ENCODE peak calls at places on chromosome 10, in eight cellular contexts. J is hepatocyte, A is ovary, C is tibial artery, B is brain microvascular endothelial cell, W is iPS DF 6.9, V is uterus, H is right cardiac atrium. O is an unnamed sample.

GRCh38 chr10:29807407-29807806 is 172.6 kb upstream of the SVIL start:
- DNase-seq in C (no peak), H (no peak), V (no peak), W (no peak), J (no peak), A (no peak), B (peak; percentile 59), O (no peak)

GRCh38 chr10:112071596-112072133 is 111.9 kb downstream of the GPAM start:
- DNase-seq in A (no peak), J (no peak), W (no peak), V (no peak), H (no peak), C (no peak), B (no peak), O (no peak)

GRCh38 chr10:22988581-22989360 is 60.9 kb downstream of the ARMC3 start:
- DNase-seq in H (peak; percentile 22), J (peak; percentile 78), B (peak; percentile 32), A (peak; percentile 38), V (peak; percentile 64), W (peak; percentile 20), C (peak; percentile 68), O (peak; percentile 58)

GRCh38 chr10:66180651-66181318 is 745.1 kb upstream of the LRRTM3 start:
- DNase-seq in A (no peak), V (no peak), J (peak; percentile 78), B (peak; percentile 45), W (peak; percentile 37), H (no peak), C (no peak), O (no peak)

GRCh38 chr10:75530337-75530736 is 98.9 kb downstream of the LRMDA start:
- DNase-seq in W (no peak), B (no peak), J (no peak), H (no peak), A (no peak), C (no peak), V (peak; percentile 39), O (no peak)

GRCh38 chr10:102635377-102635776 is 8.9 kb upstream of the TRIM8 start:
- DNase-seq in W (no peak), C (no peak), B (no peak), V (no peak), J (no peak), H (no peak), A (no peak), O (no peak)

GRCh38 chr10:99742240-99742639 is 10.2 kb downstream of the CUTC start:
- DNase-seq in W (no peak), H (no peak), C (no peak), B (no peak), V (no peak), J (no peak), A (no peak), O (no peak)

GRCh38 chr10:931326-932318 is at the start of gene LARP4B:
- DNase-seq in V (peak; percentile 94), H (peak; percentile 97), W (peak; percentile 87), B (peak; percentile 93), C (peak; percentile 99), A (peak; percentile 97), J (peak; percentile 99), O (peak; percentile 96)

GRCh38 chr10:67815571-67816059 is 22.4 kb downstream of the DNAJC12 start:
- DNase-seq in C (no peak), V (no peak), A (no peak), H (no peak), J (peak; percentile 11), B (peak; percentile 16), W (no peak), O (no peak)

GRCh38 chr10:59606551-59606961 is 103.1 kb downstream of the SLC16A9 start:
- DNase-seq in B (peak; percentile 13), J (no peak), W (no peak), V (no peak), A (no peak), H (no peak), C (no peak), O (no peak)

GRCh38 chr10:47388879-47389278 is 4.8 kb upstream of the ZNF488 start:
- DNase-seq in C (no peak), H (no peak), J (no peak), V (no peak), W (no peak), B (no peak), A (no peak), O (no peak)

GRCh38 chr10:112810651-112811215 is 139.3 kb upstream of the TCF7L2 start:
- DNase-seq in V (no peak), H (no peak), A (no peak), J (peak; percentile 31), W (no peak), B (no peak), C (no peak), O (no peak)

GRCh38 chr10:80259405-80259871 is 30.0 kb downstream of the MAT1A start:
- DNase-seq in V (no peak), C (no peak), J (no peak), H (no peak), W (no peak), B (no peak), A (no peak), O (no peak)

GRCh38 chr10:61283489-61284221 is 169.5 kb downstream of the TMEM26 start:
- DNase-seq in V (peak; percentile 49), B (no peak), A (no peak), W (no peak), C (no peak), J (no peak), H (no peak), O (no peak)

GRCh38 chr10:90587081-90587491 is 270.8 kb downstream of the HTR7 start:
- DNase-seq in A (no peak), H (no peak), B (peak; percentile 78), W (no peak), J (peak; percentile 32), C (no peak), V (no peak), O (no peak)

GRCh38 chr10:45008524-45009161 is 7.9 kb downstream of the ZNF22 start:
- DNase-seq in J (peak; percentile 86), B (peak; percentile 89), A (no peak), V (peak; percentile 58), W (peak; percentile 57), H (no peak), C (no peak), O (peak; percentile 26)

GRCh38 chr10:97714401-97715258 is 1.1 kb downstream of the MARVELD1 start:
- DNase-seq in B (peak; percentile 67), A (peak; percentile 85), H (peak; percentile 87), V (peak; percentile 82), W (no peak), J (peak; percentile 87), C (peak; percentile 94), O (peak; percentile 64)

GRCh38 chr10:101145145-101145544 is 14.0 kb downstream of the TLX1 start:
- DNase-seq in J (no peak), B (no peak), A (no peak), W (no peak), C (no peak), V (no peak), H (no peak), O (no peak)

GRCh38 chr10:101144053-101144452 is 13.0 kb downstream of the TLX1 start:
- DNase-seq in J (no peak), W (no peak), B (no peak), C (no peak), H (no peak), A (no peak), V (no peak), O (no peak)

GRCh38 chr10:101141622-101142532 is 10.8 kb downstream of the TLX1 start:
- DNase-seq in J (peak; percentile 90), H (peak; percentile 78), V (peak; percentile 58), W (no peak), B (peak; percentile 71), A (peak; percentile 65), C (peak; percentile 85), O (peak; percentile 72)

GRCh38 chr10:101142533-101143353 is 11.6 kb downstream of the TLX1 start:
- DNase-seq in W (no peak), C (no peak), J (no peak), A (no peak), V (no peak), H (no peak), B (no peak), O (no peak)

GRCh38 chr10:101143354-101143648 is 12.2 kb downstream of the TLX1 start:
- DNase-seq in V (no peak), C (no peak), A (no peak), W (no peak), J (no peak), B (no peak), H (no peak), O (no peak)
- H3K27me3 ChIP-seq in V (peaks cover 14% of the 10 kb centered on the region), C (no peaks in the 10 kb centered on the region), A (peaks cover 7% of the 10 kb centered on the region), W (peaks cover 96% of the 10 kb centered on the region), J (peaks cover 97% of the 10 kb centered on the region), B (peaks cover 96% of the 10 kb centered on the region), H (no peaks in the 10 kb centered on the region), O (peaks cover 85% of the 10 kb centered on the region)

GRCh38 chr10:13051126-13051694 is 48.8 kb upstream of the OPTN start:
- DNase-seq in C (no peak), J (no peak), B (no peak), W (no peak), V (no peak), A (no peak), H (no peak), O (no peak)
- H3K27me3 ChIP-seq in C (no peaks in the 10 kb centered on the region), J (no peaks in the 10 kb centered on the region), B (no peaks in the 10 kb centered on the region), W (no peaks in the 10 kb centered on the region), V (no peaks in the 10 kb centered on the region), A (no peaks in the 10 kb centered on the region), H (no peaks in the 10 kb centered on the region), O (no peaks in the 10 kb centered on the region)

GRCh38 chr10:7090529-7090928 is 320.3 kb downstream of the SFMBT2 start:
- DNase-seq in J (no peak), B (no peak), A (no peak), V (peak; percentile 32), W (no peak), H (no peak), C (no peak), O (no peak)

GRCh38 chr10:7094781-7095180 is 316.1 kb downstream of the SFMBT2 start:
- DNase-seq in V (no peak), W (no peak), B (no peak), A (no peak), C (no peak), H (no peak), J (no peak), O (no peak)

GRCh38 chr10:7098160-7098762 is 312.6 kb downstream of the SFMBT2 start:
- DNase-seq in J (no peak), V (no peak), B (no peak), A (no peak), W (no peak), H (no peak), C (no peak), O (no peak)

GRCh38 chr10:7093368-7093767 is 317.5 kb downstream of the SFMBT2 start:
- DNase-seq in H (no peak), V (no peak), W (no peak), A (no peak), C (no peak), J (no peak), B (no peak), O (no peak)

DNA sequence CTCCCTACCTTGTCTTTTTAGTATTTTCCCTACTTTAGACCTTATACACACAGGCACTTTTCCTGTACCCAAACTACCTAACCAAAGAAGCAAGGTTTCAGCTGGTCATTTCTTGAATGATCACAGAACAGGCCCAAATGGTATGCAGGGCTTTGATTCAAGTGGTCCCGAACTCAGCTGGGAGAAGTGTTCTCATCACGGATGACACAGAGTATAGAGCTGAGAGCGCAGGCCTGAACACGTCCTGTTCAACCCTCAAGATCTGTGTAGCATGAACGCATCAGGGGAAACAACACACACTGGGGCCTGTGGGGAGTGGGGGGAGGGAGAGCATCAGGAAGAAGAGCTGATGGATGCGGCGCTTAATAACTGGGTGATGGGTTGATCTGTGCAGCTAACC is 318.2 kb downstream of the SFMBT2 start:
- DNase-seq in J (no peak), C (no peak), A (no peak), H (no peak), V (no peak), W (no peak), B (no peak), O (no peak)
- H3K27me3 ChIP-seq in J (no peaks in the 10 kb centered on the region), C (no peaks in the 10 kb centered on the region), A (no peaks in the 10 kb centered on the region), H (no peaks in the 10 kb centered on the region), V (no peaks in the 10 kb centered on the region), W (no peaks in the 10 kb centered on the region), B (no peaks in the 10 kb centered on the region), O (no peaks in the 10 kb centered on the region)

GRCh38 chr10:96402417-96403305 is 43.9 kb upstream of the OPALIN start:
- DNase-seq in B (no peak), H (no peak), W (no peak), A (no peak), J (no peak), C (peak; percentile 45), V (no peak), O (no peak)
- H3K27me3 ChIP-seq in B (peaks cover 12% of the 10 kb centered on the region), H (no peaks in the 10 kb centered on the region), W (no peaks in the 10 kb centered on the region), A (no peaks in the 10 kb centered on the region), J (peaks cover 46% of the 10 kb centered on the region), C (no peaks in the 10 kb centered on the region), V (no peaks in the 10 kb centered on the region), O (peaks cover 5% of the 10 kb centered on the region)

O was measured in dorsolateral prefrontal cortex.